ENCODE peak calls at places on chromosome 15, in four cellular contexts. One of them, this sample, is unnamed.

GRCh38 chr15:75809986-75810750 is 33.1 kb upstream of the UBE2Q2 start:
- DNase-seq in PC-3: peak; percentile 57
- DNase-seq in colonic mucosa: peak; percentile 25
- DNase-seq in DND-41: no peak
- DNase-seq in this sample: peak; percentile 47

GRCh38 chr15:50135123-50135541 is 16.1 kb upstream of the ATP8B4 start:
- DNase-seq in DND-41: no peak
- DNase-seq in PC-3: no peak
- DNase-seq in colonic mucosa: no peak
- DNase-seq in this sample: no peak

GRCh38 chr15:91530279-91530678 is 323.2 kb upstream of the SLCO3A1 start:
- DNase-seq in PC-3: no peak
- DNase-seq in DND-41: no peak
- DNase-seq in colonic mucosa: no peak
- DNase-seq in this sample: peak; percentile 76

GRCh38 chr15:50549326-50549725 is 2.9 kb upstream of the USP50 start:
- DNase-seq in colonic mucosa: no peak
- DNase-seq in PC-3: no peak
- DNase-seq in DND-41: no peak
- DNase-seq in this sample: no peak

GRCh38 chr15:56957812-56958406 is 39.5 kb downstream of the TCF12 start:
- DNase-seq in colonic mucosa: no peak
- DNase-seq in DND-41: no peak
- DNase-seq in PC-3: no peak
- DNase-seq in this sample: no peak

GRCh38 chr15:38012894-38013293 is 78.5 kb downstream of the TMCO5A start:
- DNase-seq in DND-41: no peak
- DNase-seq in PC-3: peak; percentile 25
- DNase-seq in colonic mucosa: no peak
- DNase-seq in this sample: no peak

GRCh38 chr15:69931159-69931558 is 166.6 kb downstream of the TLE3 start:
- DNase-seq in colonic mucosa: no peak
- DNase-seq in DND-41: no peak
- DNase-seq in PC-3: no peak
- DNase-seq in this sample: no peak

GRCh38 chr15:70561885-70562284 is 201.5 kb downstream of the UACA start:
- DNase-seq in DND-41: no peak
- DNase-seq in colonic mucosa: no peak
- DNase-seq in PC-3: no peak
- DNase-seq in this sample: no peak

GRCh38 chr15:55907797-55908196 is 85.6 kb downstream of the NEDD4 start:
- DNase-seq in PC-3: peak; percentile 97
- DNase-seq in DND-41: no peak
- DNase-seq in colonic mucosa: no peak
- DNase-seq in this sample: no peak

GRCh38 chr15:78035319-78035718 is 42.2 kb downstream of the TBC1D2B start:
- DNase-seq in colonic mucosa: no peak
- DNase-seq in DND-41: peak; percentile 38
- DNase-seq in PC-3: no peak
- DNase-seq in this sample: no peak

GRCh38 chr15:36332301-36332700 is 247.1 kb upstream of the CDIN1 start:
- DNase-seq in DND-41: no peak
- DNase-seq in PC-3: no peak
- DNase-seq in colonic mucosa: no peak
- DNase-seq in this sample: no peak

GRCh38 chr15:92936693-92937092 is 36.6 kb downstream of the CHD2 start:
- DNase-seq in DND-41: no peak
- DNase-seq in PC-3: no peak
- DNase-seq in colonic mucosa: no peak
- DNase-seq in this sample: no peak

GRCh38 chr15:68658151-68658550 is 79.4 kb downstream of the CORO2B start:
- DNase-seq in DND-41: no peak
- DNase-seq in PC-3: no peak
- DNase-seq in colonic mucosa: no peak
- DNase-seq in this sample: no peak

GRCh38 chr15:27241942-27242341 is 271.0 kb downstream of the GABRG3 start:
- DNase-seq in DND-41: no peak
- DNase-seq in colonic mucosa: no peak
- DNase-seq in PC-3: peak; percentile 12
- DNase-seq in this sample: no peak

GRCh38 chr15:68380456-68380855 is 51.5 kb downstream of the ITGA11 start:
- DNase-seq in PC-3: no peak
- DNase-seq in DND-41: no peak
- DNase-seq in colonic mucosa: no peak
- DNase-seq in this sample: no peak

GRCh38 chr15:74389115-74390048 is 21.9 kb upstream of the CYP11A1 start:
- DNase-seq in PC-3: no peak
- DNase-seq in DND-41: no peak
- DNase-seq in colonic mucosa: no peak
- DNase-seq in this sample: no peak

GRCh38 chr15:52011711-52012144 is 7.3 kb upstream of the MAPK6 start:
- DNase-seq in DND-41: no peak
- DNase-seq in PC-3: no peak
- DNase-seq in colonic mucosa: no peak
- DNase-seq in this sample: no peak

GRCh38 chr15:77840962-77841361 is 208.2 kb upstream of the LINGO1 start:
- DNase-seq in DND-41: no peak
- DNase-seq in colonic mucosa: no peak
- DNase-seq in PC-3: peak; percentile 88
- DNase-seq in this sample: no peak

GRCh38 chr15:58510715-58511465 is 79.1 kb downstream of the LIPC start:
- DNase-seq in PC-3: peak; percentile 3
- DNase-seq in colonic mucosa: no peak
- DNase-seq in DND-41: no peak
- DNase-seq in this sample: no peak

GRCh38 chr15:38085104-38085503 is 150.7 kb downstream of the TMCO5A start:
- DNase-seq in colonic mucosa: no peak
- DNase-seq in PC-3: no peak
- DNase-seq in DND-41: no peak
- DNase-seq in this sample: no peak

GRCh38 chr15:51924146-51925068 is 47.2 kb downstream of the LEO1 start:
- DNase-seq in PC-3: no peak
- DNase-seq in DND-41: no peak
- DNase-seq in colonic mucosa: no peak
- DNase-seq in this sample: no peak

GRCh38 chr15:77577350-77577749 is 55.4 kb downstream of the LINGO1 start:
- DNase-seq in PC-3: no peak
- DNase-seq in DND-41: no peak
- DNase-seq in colonic mucosa: no peak
- DNase-seq in this sample: no peak

GRCh38 chr15:36053746-36054145 is 507.8 kb upstream of the DPH6 start:
- DNase-seq in PC-3: peak; percentile 14
- DNase-seq in DND-41: no peak
- DNase-seq in colonic mucosa: no peak
- DNase-seq in this sample: no peak

GRCh38 chr15:58314593-58315216 is 117.1 kb upstream of the LIPC start:
- DNase-seq in DND-41: no peak
- DNase-seq in colonic mucosa: no peak
- DNase-seq in PC-3: no peak
- DNase-seq in this sample: no peak

GRCh38 chr15:80615783-80616391 is 79.2 kb upstream of the ABHD17C start:
- DNase-seq in PC-3: peak; percentile 7
- DNase-seq in DND-41: no peak
- DNase-seq in colonic mucosa: peak; percentile 73
- DNase-seq in this sample: peak; percentile 79

GRCh38 chr15:88657326-88658069 is 18.7 kb downstream of the ISG20 start:
- DNase-seq in PC-3: peak; percentile 73
- DNase-seq in DND-41: no peak
- DNase-seq in colonic mucosa: no peak
- DNase-seq in this sample: no peak

GRCh38 chr15:38554354-38554753 is 10.3 kb downstream of the RASGRP1 start:
- DNase-seq in DND-41: no peak
- DNase-seq in PC-3: no peak
- DNase-seq in colonic mucosa: no peak
- DNase-seq in this sample: no peak

DNA sequence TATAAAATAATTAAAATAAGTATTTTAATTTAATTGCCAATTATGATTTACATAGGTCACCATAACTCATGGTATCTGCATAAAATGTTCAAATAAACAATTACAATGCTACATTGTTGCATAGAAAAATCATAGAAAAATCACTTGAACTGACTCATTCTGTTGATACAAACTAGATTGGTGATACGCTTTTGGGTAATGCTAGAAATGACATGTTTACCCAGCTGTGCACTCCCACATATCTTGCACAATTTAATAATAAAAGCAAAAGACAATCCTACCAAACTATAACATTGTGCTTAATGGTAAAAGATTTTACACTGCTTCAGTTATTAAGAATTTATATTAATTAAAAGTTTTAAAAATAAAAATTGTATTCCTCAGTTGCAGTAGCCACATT is 45.8 kb upstream of the FBXL22 start:
- DNase-seq in colonic mucosa: no peak
- DNase-seq in DND-41: no peak
- DNase-seq in PC-3: peak; percentile 47
- DNase-seq in this sample: no peak
- H3K27ac ChIP-seq in colonic mucosa: no peak overlapping the region
- H3K27ac ChIP-seq in DND-41: no peak overlapping the region
- H3K27ac ChIP-seq in PC-3: no peak overlapping the region
- H3K27ac ChIP-seq in this sample: no peak overlapping the region

GRCh38 chr15:59543721-59544547 is 67.6 kb upstream of the GCNT3 start:
- DNase-seq in PC-3: no peak
- DNase-seq in colonic mucosa: peak; percentile 69
- DNase-seq in DND-41: no peak
- DNase-seq in this sample: peak; percentile 80

GRCh38 chr15:59549339-59549807 is 62.2 kb upstream of the GCNT3 start:
- DNase-seq in DND-41: no peak
- DNase-seq in colonic mucosa: no peak
- DNase-seq in PC-3: no peak
- DNase-seq in this sample: peak; percentile 67

GRCh38 chr15:59548501-59549230 is 62.9 kb upstream of the GCNT3 start:
- DNase-seq in PC-3: no peak
- DNase-seq in DND-41: no peak
- DNase-seq in colonic mucosa: no peak
- DNase-seq in this sample: no peak

GRCh38 chr15:59541750-59542149 is 69.8 kb upstream of the GCNT3 start:
- DNase-seq in DND-41: no peak
- DNase-seq in PC-3: no peak
- DNase-seq in colonic mucosa: no peak
- DNase-seq in this sample: no peak

DNA sequence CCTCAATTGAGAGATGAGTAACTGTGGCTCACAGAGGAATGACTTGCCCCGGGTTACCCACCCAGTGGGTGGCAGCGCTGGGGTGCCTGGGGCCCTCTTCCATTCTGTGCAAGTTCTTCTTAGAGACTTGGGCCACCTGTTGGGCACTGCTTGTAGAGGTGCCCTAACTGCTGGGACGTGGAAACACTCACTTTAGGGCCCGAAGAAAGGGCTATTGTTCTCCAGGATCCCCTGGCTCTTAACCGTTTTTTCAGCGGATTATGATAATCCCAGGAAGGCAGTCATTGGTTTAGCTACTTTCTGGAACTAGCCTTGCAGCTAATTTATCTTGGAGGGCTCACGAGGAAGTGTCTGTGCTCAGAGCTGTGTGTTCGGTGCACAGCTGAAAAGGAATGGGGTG is 66.0 kb upstream of the GCNT3 start:
- DNase-seq in DND-41: no peak
- DNase-seq in colonic mucosa: no peak
- DNase-seq in PC-3: no peak
- DNase-seq in this sample: no peak
- H3K27me3 ChIP-seq in DND-41: peaks cover 6% of the 10 kb centered on the region
- H3K27me3 ChIP-seq in colonic mucosa: no peaks in the 10 kb centered on the region
- H3K27me3 ChIP-seq in PC-3: no peaks in the 10 kb centered on the region
- H3K27me3 ChIP-seq in this sample: no peaks in the 10 kb centered on the region

GRCh38 chr15:46166750-46167149 is 531.9 kb downstream of the SQOR start:
- DNase-seq in PC-3: no peak
- DNase-seq in colonic mucosa: no peak
- DNase-seq in DND-41: no peak
- DNase-seq in this sample: no peak
- H3K9me3 ChIP-seq in PC-3: no peaks in the 10 kb centered on the region
- H3K9me3 ChIP-seq in colonic mucosa: no peaks in the 10 kb centered on the region
- H3K9me3 ChIP-seq in DND-41: no peaks in the 10 kb centered on the region
- H3K9me3 ChIP-seq in this sample: no peaks in the 10 kb centered on the region

DNA sequence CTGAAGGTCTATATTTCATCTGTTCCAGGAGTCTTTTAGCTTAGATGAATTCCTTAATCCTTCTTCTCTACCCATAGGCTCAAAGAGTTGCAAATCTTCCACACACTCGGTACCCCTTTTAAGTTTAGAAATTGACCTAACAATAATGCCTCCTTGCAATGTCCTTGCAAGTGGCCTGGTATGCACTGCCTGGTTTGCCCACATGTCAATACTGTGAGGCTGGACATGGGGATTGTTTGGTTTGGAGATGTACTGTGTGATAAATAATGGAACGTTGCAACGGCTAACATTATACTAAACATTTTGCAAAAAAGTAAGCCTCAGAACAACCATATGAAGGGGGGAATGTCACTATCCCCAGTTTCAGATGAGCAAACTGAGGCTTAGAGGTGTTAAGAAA is 22.4 kb upstream of the TPM1 start:
- DNase-seq in PC-3: no peak
- DNase-seq in DND-41: no peak
- DNase-seq in colonic mucosa: no peak
- DNase-seq in this sample: no peak
- H3K27ac ChIP-seq in PC-3: peak overlapping the region; percentile 73
- H3K27ac ChIP-seq in DND-41: no peak overlapping the region
- H3K27ac ChIP-seq in colonic mucosa: no peak overlapping the region
- H3K27ac ChIP-seq in this sample: no peak overlapping the region

GRCh38 chr15:44194397-44195150 is 497 bp downstream of the FRMD5 start:
- DNase-seq in DND-41: no peak
- DNase-seq in colonic mucosa: peak; percentile 67
- DNase-seq in PC-3: peak; percentile 79
- DNase-seq in this sample: peak; percentile 54
- H3K27me3 ChIP-seq in DND-41: peaks cover 13% of the 10 kb centered on the region
- H3K27me3 ChIP-seq in colonic mucosa: peaks cover 7% of the 10 kb centered on the region
- H3K27me3 ChIP-seq in PC-3: no peaks in the 10 kb centered on the region
- H3K27me3 ChIP-seq in this sample: peaks cover 16% of the 10 kb centered on the region

DNA sequence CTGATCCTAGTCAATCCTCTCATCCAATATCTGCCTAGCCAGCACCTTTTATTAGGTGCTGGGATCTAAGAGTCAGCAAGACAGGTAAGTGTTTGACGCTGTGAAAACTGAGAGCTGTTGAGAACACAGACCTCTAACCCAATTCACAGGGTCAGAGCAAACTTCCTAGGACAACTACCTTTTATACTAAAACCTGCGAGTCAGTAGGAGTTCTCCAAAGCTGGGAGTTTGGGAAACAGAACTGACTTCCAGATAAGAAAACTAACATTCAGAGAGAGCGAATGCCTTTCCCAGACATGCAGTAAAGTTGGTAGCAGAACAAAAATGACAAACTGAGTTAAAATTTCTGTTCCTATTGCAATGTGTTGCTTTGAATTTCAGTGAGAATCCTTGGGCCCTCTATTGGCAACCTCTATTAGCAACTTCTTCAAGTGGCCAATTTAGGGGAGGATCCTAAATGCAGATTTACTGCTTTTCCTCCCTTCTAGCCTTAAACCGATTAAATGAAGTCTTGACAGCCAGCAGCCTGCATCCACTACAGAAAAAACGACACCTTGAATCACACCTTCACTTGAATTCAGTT is 11.3 kb downstream of the NR2E3 start:
- DNase-seq in PC-3: no peak
- DNase-seq in colonic mucosa: no peak
- DNase-seq in DND-41: no peak
- DNase-seq in this sample: no peak
- H3K9me3 ChIP-seq in PC-3: peaks cover 7% of the 10 kb centered on the region
- H3K9me3 ChIP-seq in colonic mucosa: no peaks in the 10 kb centered on the region
- H3K9me3 ChIP-seq in DND-41: no peaks in the 10 kb centered on the region
- H3K9me3 ChIP-seq in this sample: no peaks in the 10 kb centered on the region

This sample was measured in small intestine.